ENCODE peak calls at places on chromosomes 6 and 20, in eight cellular contexts. T, V, K, U, B, S, X and P are unnamed samples.

GRCh38 chr6:23320588-23320987 is 751.2 kb downstream of the HDGFL1 start:
- DNase-seq in T (no peak), V (no peak), K (no peak), U (no peak), B (no peak), S (no peak), X (no peak), P (no peak)

GRCh38 chr20:57723816-57724215 is 14.0 kb upstream of the PMEPA1 start:
- DNase-seq in T (no peak), V (no peak), K (no peak), U (no peak), B (no peak), S (no peak), X (no peak), P (no peak)

GRCh38 chr6:32462609-32463008 is 22.9 kb downstream of the HLA-DRA start:
- DNase-seq in T (no peak), V (no peak), K (no peak), U (no peak), B (no peak), S (no peak), X (no peak), P (peak; percentile 20)

GRCh38 chr20:37276494-37277252 is 12.8 kb upstream of the MANBAL start:
- DNase-seq in T (peak; percentile 60), V (no peak), K (no peak), U (peak; percentile 75), B (no peak), S (no peak), X (peak; percentile 71), P (peak; percentile 77)

GRCh38 chr6:110720066-110720465 is 95.2 kb downstream of the CDK19 start:
- DNase-seq in T (no peak), V (no peak), K (no peak), U (no peak), B (no peak), S (no peak), X (no peak), P (peak; percentile 7)

GRCh38 chr6:136108591-136108990 is 141.5 kb downstream of the MTFR2 start:
- DNase-seq in T (no peak), V (no peak), K (no peak), U (no peak), B (no peak), S (no peak), X (no peak), P (no peak)

GRCh38 chr20:62010551-62011402 is 54.9 kb downstream of the TAF4 start:
- DNase-seq in T (peak; percentile 57), V (peak; percentile 27), K (peak; percentile 66), U (peak; percentile 49), B (no peak), S (no peak), X (peak; percentile 58), P (peak; percentile 35)

GRCh38 chr20:44810061-44810390 is 320 bp downstream of the RIMS4 start:
- DNase-seq in T (no peak), V (no peak), K (no peak), U (no peak), B (no peak), S (no peak), X (no peak), P (no peak)

GRCh38 chr6:166678426-166678825 is 51.4 kb upstream of the RPS6KA2 start:
- DNase-seq in T (no peak), V (no peak), K (no peak), U (no peak), B (no peak), S (no peak), X (no peak), P (peak; percentile 68)

GRCh38 chr20:63129991-63130653 is 85.8 kb downstream of the YTHDF1 start:
- DNase-seq in T (no peak), V (no peak), K (peak; percentile 29), U (no peak), B (no peak), S (no peak), X (no peak), P (no peak)

GRCh38 chr20:21521596-21522478 is 8.0 kb upstream of the NKX2-2 start:
- DNase-seq in T (no peak), V (no peak), K (no peak), U (no peak), B (no peak), S (no peak), X (no peak), P (no peak)

GRCh38 chr6:150314230-150315188 is 54.3 kb upstream of the IYD start:
- DNase-seq in T (no peak), V (no peak), K (no peak), U (no peak), B (no peak), S (no peak), X (no peak), P (no peak)